ENCODE peak calls at places on chromosomes 2 and 18, in nine cellular contexts. U is effector memory CD8-positive, alpha-beta T cell; K is right lobe of liver; I is GF-D8; X is AG04449; Q is A172; L is heart left ventricle; J is astrocyte; S is upper lobe of right lung. H is an unnamed sample.

GRCh38 chr18:22348521-22349316 is 69.0 kb downstream of the CTAGE1 start:
- DNase-seq in U (no peak), X (peak), Q (peak), I (no peak), K (peak), S (peak), L (peak), J (peak), H (peak)

GRCh38 chr2:240229603-240230423 is 89.4 kb upstream of the OTOS start:
- DNase-seq in J (no peak), I (no peak), K (no peak), X (no peak), U (no peak), L (no peak), S (no peak), Q (no peak), H (peak)

GRCh38 chr18:69817335-69817935 is 130.2 kb downstream of the CD226 start:
- DNase-seq in K (no peak), S (no peak), X (peak), U (no peak), L (no peak), J (peak), Q (peak), I (no peak), H (no peak)

GRCh38 chr18:12862467-12862866 is 21.6 kb downstream of the PTPN2 start:
- DNase-seq in Q (peak), K (no peak), X (no peak), L (no peak), I (no peak), U (no peak), J (peak), S (no peak), H (no peak)

GRCh38 chr2:215773728-215774127 is 239.6 kb downstream of the MREG start:
- DNase-seq in S (no peak), L (no peak), I (no peak), J (peak), K (peak), U (no peak), X (peak), Q (peak), H (no peak)

GRCh38 chr2:135916232-135916631 is 40.0 kb upstream of the MCM6 start:
- DNase-seq in K (no peak), X (no peak), L (no peak), U (peak), Q (peak), S (no peak), J (peak), I (no peak), H (no peak)

GRCh38 chr2:160868891-160869290 is 291.3 kb upstream of the TANK start:
- DNase-seq in J (no peak), L (no peak), U (no peak), I (no peak), X (no peak), Q (no peak), K (no peak), S (no peak), H (no peak)

GRCh38 chr2:111897924-111898702 is at the start of gene MERTK:
- DNase-seq in S (peak), J (peak), X (no peak), Q (peak), L (peak), U (peak), K (peak), I (no peak), H (peak)

GRCh38 chr2:99701503-99701902 is 211.7 kb upstream of the REV1 start:
- DNase-seq in I (no peak), J (no peak), K (no peak), L (no peak), Q (no peak), U (no peak), X (no peak), S (no peak), H (no peak)

GRCh38 chr2:238231251-238231793 is 8.5 kb downstream of the HES6 start:
- DNase-seq in K (peak), J (peak), S (peak), X (no peak), I (peak), Q (no peak), U (peak), L (peak), H (no peak)

GRCh38 chr2:140737006-140737405 is 1393.8 kb downstream of the LRP1B start:
- DNase-seq in Q (no peak), I (no peak), X (no peak), S (no peak), K (no peak), U (no peak), L (no peak), J (no peak), H (no peak)

GRCh38 chr2:109676346-109676897 is 62.3 kb downstream of the SOWAHC start:
- DNase-seq in L (no peak), X (no peak), I (no peak), S (no peak), U (no peak), Q (no peak), K (no peak), J (no peak), H (no peak)

GRCh38 chr18:45457933-45458332 is 157.3 kb upstream of the SLC14A2 start:
- DNase-seq in X (no peak), J (no peak), S (no peak), U (no peak), Q (no peak), L (no peak), K (no peak), I (no peak), H (no peak)

GRCh38 chr18:66432636-66433035 is 171.3 kb downstream of the CDH19 start:
- DNase-seq in L (no peak), I (no peak), K (no peak), U (no peak), J (no peak), Q (no peak), S (no peak), X (no peak), H (no peak)

GRCh38 chr2:29114514-29114840 is 738 bp upstream of the CLIP4 start:
- DNase-seq in X (no peak), J (no peak), I (no peak), K (no peak), Q (no peak), U (no peak), L (no peak), S (no peak), H (no peak)

GRCh38 chr2:43131890-43132522 is 94.4 kb downstream of the ZFP36L2 start:
- DNase-seq in U (no peak), Q (no peak), S (no peak), K (no peak), I (peak), X (no peak), L (no peak), J (no peak), H (no peak)

GRCh38 chr18:29586210-29586609 is 1409.3 kb upstream of the CDH2 start:
- DNase-seq in L (no peak), X (no peak), Q (no peak), S (no peak), U (no peak), I (no peak), J (no peak), K (no peak), H (no peak)

GRCh38 chr18:74631242-74632087 is 33.8 kb downstream of the ZNF407 start:
- DNase-seq in Q (no peak), L (no peak), X (no peak), U (no peak), K (no peak), I (peak), S (no peak), J (peak), H (no peak)

GRCh38 chr2:240403358-240404104 is 31.9 kb upstream of the GPC1 start:
- DNase-seq in X (no peak), K (no peak), I (no peak), L (peak), Q (no peak), U (no peak), J (no peak), S (peak), H (no peak)

GRCh38 chr2:174945601-174946260 is 59.5 kb downstream of the CHN1 start:
- DNase-seq in K (no peak), X (no peak), Q (no peak), S (no peak), I (no peak), J (no peak), L (no peak), U (no peak), H (no peak)

GRCh38 chr18:51251625-51252024 is 54.1 kb upstream of the MEX3C start:
- DNase-seq in U (no peak), I (no peak), Q (no peak), L (no peak), S (no peak), J (no peak), X (no peak), K (no peak), H (no peak)

GRCh38 chr2:132564065-132564464 is 105.9 kb downstream of the LYPD1 start:
- DNase-seq in X (no peak), U (no peak), K (no peak), L (no peak), Q (no peak), J (no peak), S (no peak), I (no peak), H (no peak)

GRCh38 chr18:80201739-80202138 is 45.6 kb downstream of the PARD6G start:
- DNase-seq in X (no peak), I (no peak), Q (no peak), J (no peak), K (no peak), U (no peak), L (no peak), S (no peak), H (no peak)

H was measured in cardiac septum.